ENCODE peak calls at places on chromosomes 7 and 10, in six cellular contexts. One of them, this sample, is unnamed.

GRCh38 chr10:89465196-89465595 is 50.8 kb downstream of the IFIT5 start:
- DNase-seq in midbrain: no peak
- DNase-seq in lower leg skin: no peak
- DNase-seq in RKO: no peak
- DNase-seq in NCI-H82: no peak
- DNase-seq in sigmoid colon: no peak
- DNase-seq in this sample: no peak

GRCh38 chr10:131453772-131454634 is 142.5 kb upstream of the TCERG1L start:
- DNase-seq in lower leg skin: peak
- DNase-seq in RKO: peak
- DNase-seq in NCI-H82: peak
- DNase-seq in sigmoid colon: no peak
- DNase-seq in midbrain: peak
- DNase-seq in this sample: no peak

GRCh38 chr7:38709123-38709522 is 78.0 kb upstream of the AMPH start:
- DNase-seq in lower leg skin: no peak
- DNase-seq in midbrain: no peak
- DNase-seq in sigmoid colon: no peak
- DNase-seq in NCI-H82: no peak
- DNase-seq in RKO: no peak
- DNase-seq in this sample: no peak

GRCh38 chr10:80530251-80530650 is 7.5 kb upstream of the SH2D4B start:
- DNase-seq in RKO: no peak
- DNase-seq in midbrain: peak
- DNase-seq in sigmoid colon: no peak
- DNase-seq in NCI-H82: peak
- DNase-seq in lower leg skin: no peak
- DNase-seq in this sample: no peak

GRCh38 chr7:157474685-157475084 is 137.9 kb downstream of the DNAJB6 start:
- DNase-seq in lower leg skin: no peak
- DNase-seq in RKO: no peak
- DNase-seq in sigmoid colon: peak
- DNase-seq in midbrain: no peak
- DNase-seq in NCI-H82: peak
- DNase-seq in this sample: no peak

GRCh38 chr7:45268013-45268412 is 110.4 kb downstream of the RAMP3 start:
- DNase-seq in sigmoid colon: no peak
- DNase-seq in RKO: no peak
- DNase-seq in midbrain: no peak
- DNase-seq in NCI-H82: no peak
- DNase-seq in lower leg skin: no peak
- DNase-seq in this sample: no peak

GRCh38 chr7:83677180-83677866 is 28.4 kb upstream of the SEMA3E start:
- DNase-seq in sigmoid colon: no peak
- DNase-seq in NCI-H82: peak
- DNase-seq in midbrain: no peak
- DNase-seq in RKO: peak
- DNase-seq in lower leg skin: peak
- DNase-seq in this sample: no peak

GRCh38 chr7:78140109-78140508 is 341.5 kb downstream of the PHTF2 start:
- DNase-seq in midbrain: no peak
- DNase-seq in RKO: no peak
- DNase-seq in sigmoid colon: no peak
- DNase-seq in NCI-H82: no peak
- DNase-seq in lower leg skin: no peak
- DNase-seq in this sample: no peak

GRCh38 chr10:5971886-5972285 is 5.5 kb downstream of the IL15RA start:
- DNase-seq in sigmoid colon: peak
- DNase-seq in lower leg skin: no peak
- DNase-seq in RKO: no peak
- DNase-seq in NCI-H82: no peak
- DNase-seq in midbrain: no peak
- DNase-seq in this sample: no peak

GRCh38 chr7:102916426-102916825 is 3.6 kb downstream of the LRRC17 start:
- DNase-seq in RKO: peak
- DNase-seq in sigmoid colon: no peak
- DNase-seq in lower leg skin: no peak
- DNase-seq in NCI-H82: no peak
- DNase-seq in midbrain: no peak
- DNase-seq in this sample: peak

GRCh38 chr7:31109751-31110150 is 57.6 kb downstream of the ADCYAP1R1 start:
- DNase-seq in RKO: no peak
- DNase-seq in NCI-H82: no peak
- DNase-seq in lower leg skin: no peak
- DNase-seq in midbrain: no peak
- DNase-seq in sigmoid colon: no peak
- DNase-seq in this sample: no peak

GRCh38 chr7:29563590-29564454 is at the start of gene PRR15:
- DNase-seq in lower leg skin: no peak
- DNase-seq in RKO: peak
- DNase-seq in sigmoid colon: peak
- DNase-seq in midbrain: no peak
- DNase-seq in NCI-H82: peak
- DNase-seq in this sample: no peak

GRCh38 chr10:688287-688620 is 1.2 kb downstream of the DIP2C start:
- DNase-seq in NCI-H82: no peak
- DNase-seq in sigmoid colon: no peak
- DNase-seq in midbrain: no peak
- DNase-seq in RKO: peak
- DNase-seq in lower leg skin: no peak
- DNase-seq in this sample: no peak

GRCh38 chr7:100897111-100897608 is 1.5 kb upstream of the ACHE start:
- DNase-seq in RKO: no peak
- DNase-seq in midbrain: peak
- DNase-seq in lower leg skin: no peak
- DNase-seq in sigmoid colon: no peak
- DNase-seq in NCI-H82: peak
- DNase-seq in this sample: no peak

GRCh38 chr10:97273700-97274099 is 18.7 kb downstream of the ARHGAP19 start:
- DNase-seq in NCI-H82: no peak
- DNase-seq in lower leg skin: no peak
- DNase-seq in midbrain: no peak
- DNase-seq in RKO: no peak
- DNase-seq in sigmoid colon: no peak
- DNase-seq in this sample: no peak

GRCh38 chr10:49609283-49610014 is 661 bp upstream of the SLC18A3 start:
- DNase-seq in sigmoid colon: peak
- DNase-seq in lower leg skin: no peak
- DNase-seq in RKO: no peak
- DNase-seq in NCI-H82: peak
- DNase-seq in midbrain: no peak
- DNase-seq in this sample: peak

This sample was measured in NCI-H446.